ENCODE peak calls at places on chromosomes 5 and 9, in six cellular contexts. X, H, Y, C, W and D are unnamed samples. For H3K4me1, the result is how much of the 10 kb centered on the place peaks cover.

GRCh38 chr9:12817702-12818101 is 42.9 kb downstream of the LURAP1L start:
- DNase-seq in X (no peak), H (no peak), Y (peak), C (peak), W (peak), D (peak)

GRCh38 chr9:79026311-79026710 is 545.5 kb upstream of the TLE4 start:
- DNase-seq in X (no peak), H (no peak), Y (no peak), C (no peak), W (no peak), D (peak)

GRCh38 chr5:54769072-54769471 is 216.3 kb downstream of the ESM1 start:
- DNase-seq in X (no peak), H (no peak), Y (no peak), C (no peak), W (no peak), D (no peak)

GRCh38 chr5:8508196-8508595 is 639.2 kb downstream of the MTRR start:
- DNase-seq in X (no peak), H (no peak), Y (no peak), C (no peak), W (no peak), D (no peak)

GRCh38 chr9:83059417-83059816 is 3.5 kb downstream of the RASEF start:
- DNase-seq in X (no peak), H (no peak), Y (no peak), C (no peak), W (no peak), D (no peak)

GRCh38 chr5:57887851-57888621 is 405.4 kb upstream of the ACTBL2 start:
- DNase-seq in X (peak), H (no peak), Y (no peak), C (no peak), W (peak), D (peak)

GRCh38 chr9:120452631-120453030 is 127.3 kb downstream of the CDK5RAP2 start:
- DNase-seq in X (no peak), H (no peak), Y (no peak), C (no peak), W (no peak), D (no peak)

GRCh38 chr5:150116667-150117395 is 30.5 kb upstream of the CSF1R start:
- DNase-seq in X (peak), H (peak), Y (peak), C (no peak), W (no peak), D (peak)

GRCh38 chr9:7828344-7828743 is 28.8 kb upstream of the DMAC1 start:
- DNase-seq in X (no peak), H (no peak), Y (no peak), C (no peak), W (no peak), D (no peak)

GRCh38 chr5:84392836-84393235 is 8.2 kb upstream of the EDIL3 start:
- DNase-seq in X (no peak), H (no peak), Y (no peak), C (no peak), W (no peak), D (no peak)

GRCh38 chr9:86708918-86709835 is 238.1 kb downstream of the GAS1 start:
- DNase-seq in X (no peak), H (no peak), Y (no peak), C (no peak), W (no peak), D (no peak)

GRCh38 chr5:535781-536698 is 11.8 kb upstream of the SLC9A3 start:
- DNase-seq in X (no peak), H (no peak), Y (no peak), C (peak), W (no peak), D (no peak)

GRCh38 chr9:113621309-113621791 is 157.8 kb downstream of the RGS3 start:
- DNase-seq in X (peak), H (no peak), Y (peak), C (no peak), W (no peak), D (no peak)

GRCh38 chr9:114387678-114388431 is at the start of gene AKNA:
- DNase-seq in X (peak), H (peak), Y (peak), C (peak), W (peak), D (no peak)

GRCh38 chr9:137031904-137032639 is at the start of gene FUT7:
- DNase-seq in X (no peak), H (no peak), Y (no peak), C (peak), W (no peak), D (no peak)
- H3K4me1 ChIP-seq in X (under half), H (under half), Y (under half), C (half or more), W (under half), D (under half)

DNA sequence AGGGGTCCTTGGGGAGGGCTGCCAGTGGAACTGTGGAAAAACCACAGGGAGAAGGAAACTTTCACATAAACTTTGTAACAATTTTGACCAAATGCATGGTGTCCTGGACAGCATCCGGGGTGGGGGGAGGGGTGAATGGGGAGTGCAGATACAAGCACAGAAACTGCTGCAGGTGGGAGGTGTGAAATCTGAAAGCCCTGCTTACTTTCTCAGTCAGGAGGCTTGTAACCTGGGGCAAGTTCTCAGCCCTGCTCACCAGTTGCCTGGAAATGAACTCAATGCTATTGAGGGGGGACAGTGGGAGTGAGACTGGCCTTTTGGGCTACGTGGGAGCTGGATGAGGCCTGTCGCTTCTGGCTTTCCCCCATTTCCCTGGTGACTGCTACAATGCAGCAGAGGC is 694.5 kb upstream of the ZNF608 start:
- DNase-seq in X (no peak), H (no peak), Y (no peak), C (no peak), W (no peak), D (no peak)
- TF ChIP-seq CTCF in X (no peak), H (no peak), Y (no peak), C (no peak), W (no peak), D (no peak)

DNA sequence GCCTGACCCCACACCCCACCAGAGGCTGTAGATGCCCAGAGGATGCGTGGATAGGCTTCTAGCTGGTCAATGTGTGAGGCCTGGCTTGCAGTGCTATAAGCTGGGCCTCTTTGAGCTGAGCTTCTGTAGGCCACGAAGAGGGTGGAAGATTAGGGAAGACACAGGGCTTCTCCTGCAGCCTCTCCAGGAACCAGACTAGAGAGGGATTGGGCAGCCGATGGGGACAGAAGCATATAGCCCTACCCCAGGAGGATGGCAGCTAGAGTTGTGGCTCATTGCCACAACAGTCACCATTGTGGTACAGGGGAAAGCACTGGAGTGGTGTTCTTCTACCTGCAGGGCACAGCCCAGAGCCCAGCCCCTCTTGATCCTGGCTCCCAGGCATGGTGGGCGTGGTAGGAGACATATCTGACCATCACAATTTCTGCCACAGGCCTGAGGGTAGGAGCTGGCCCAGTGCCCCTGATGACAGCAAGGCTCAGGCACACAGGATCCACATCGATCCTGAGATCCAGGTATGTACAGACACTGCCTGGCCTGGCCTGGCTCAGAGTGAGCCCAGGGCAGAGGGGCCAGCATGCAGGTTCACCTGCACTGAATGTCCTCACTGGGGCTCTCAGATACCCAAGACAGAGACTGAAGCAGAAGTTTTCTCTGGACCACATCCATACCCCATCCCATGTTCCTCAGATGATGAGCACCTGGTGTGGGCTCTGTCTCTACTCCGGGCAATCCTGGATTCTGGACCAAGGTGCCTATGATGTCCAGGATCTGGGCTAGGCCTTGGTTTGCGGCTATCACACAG is 8.7 kb downstream of the PDLIM4 start:
- DNase-seq in X (no peak), H (no peak), Y (peak), C (no peak), W (peak), D (no peak)
- H3K4me1 ChIP-seq in X (under half), H (under half), Y (under half), C (under half), W (under half), D (under half)

DNA sequence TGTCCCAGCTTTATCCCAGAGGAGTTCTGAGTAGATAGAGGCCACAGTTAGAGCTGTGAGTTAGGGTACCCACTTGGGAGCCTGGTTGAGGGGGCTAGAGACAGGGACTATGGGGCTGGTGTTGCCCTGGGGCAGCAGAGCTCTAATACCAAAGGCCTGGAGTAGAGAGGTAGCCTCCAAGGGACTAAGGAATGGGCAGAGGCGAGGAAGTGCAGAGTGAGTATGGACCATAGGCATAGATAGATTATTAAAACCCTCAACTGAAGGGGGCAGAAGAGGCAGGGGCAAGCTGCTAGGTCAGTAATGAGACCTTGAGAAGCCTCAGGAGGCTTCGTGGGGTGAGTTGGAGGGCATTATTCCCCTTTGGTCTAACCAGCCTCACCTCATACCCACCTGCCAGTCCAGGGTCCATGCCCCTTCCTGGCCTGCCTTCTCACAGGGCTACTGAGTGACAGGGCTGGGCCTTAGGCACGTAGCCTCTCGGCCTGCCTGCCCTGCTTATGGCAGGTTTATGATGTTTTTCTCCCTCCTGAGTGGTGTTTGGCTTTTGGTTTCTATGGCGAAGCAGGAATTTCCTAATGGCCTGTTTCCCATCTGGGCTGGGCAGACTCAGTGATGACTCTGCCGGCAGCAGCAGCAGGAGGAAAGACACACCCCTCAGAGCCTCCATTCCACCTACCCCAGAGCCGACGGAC is 8.0 kb downstream of the PDLIM4 start:
- DNase-seq in X (no peak), H (no peak), Y (peak), C (no peak), W (peak), D (peak)
- TF ChIP-seq CTCF in X (no peak), H (no peak), Y (no peak), C (no peak), W (no peak), D (peak)

DNA sequence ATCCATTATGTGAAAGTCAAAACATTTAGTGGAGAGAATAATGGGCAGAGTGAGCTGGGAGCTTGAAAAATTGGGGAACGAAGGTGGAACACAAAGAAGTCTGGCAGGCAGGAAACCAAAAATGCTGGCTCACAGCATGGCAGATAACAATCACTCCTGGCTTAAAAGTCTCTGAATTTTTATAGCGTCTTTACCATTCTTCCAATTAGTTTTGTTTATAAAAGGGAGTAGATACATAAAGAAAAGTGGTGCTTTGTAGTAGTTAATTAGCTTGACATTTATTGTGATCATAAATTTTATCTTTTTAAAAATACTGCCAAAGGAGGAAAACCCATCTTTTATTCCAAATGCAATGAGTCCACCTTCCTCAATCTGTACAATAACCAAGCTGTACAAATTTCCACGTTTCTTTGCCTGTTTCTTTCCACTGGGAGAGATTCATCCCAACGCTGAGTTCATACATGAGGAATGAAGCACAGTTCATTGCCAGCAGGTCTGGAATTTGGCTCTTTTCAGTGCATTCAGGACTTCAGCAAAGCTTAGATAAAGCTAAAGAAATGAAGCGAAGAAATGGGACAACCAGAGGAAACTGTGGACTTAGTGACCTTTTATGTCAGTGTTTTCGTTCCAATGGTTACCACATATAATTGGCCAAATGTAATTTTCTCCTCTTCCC is 174.7 kb downstream of the HMHB1 start:
- DNase-seq in X (no peak), H (no peak), Y (no peak), C (no peak), W (no peak), D (peak)
- H3K4me1 ChIP-seq in X (under half), H (under half), Y (under half), C (under half), W (under half), D (under half)

GRCh38 chr9:121785673-121786542 is 134.5 kb downstream of the DAB2IP start:
- DNase-seq in X (no peak), H (no peak), Y (no peak), C (no peak), W (no peak), D (no peak)

GRCh38 chr9:121783126-121783522 is 131.7 kb downstream of the DAB2IP start:
- DNase-seq in X (no peak), H (no peak), Y (no peak), C (no peak), W (no peak), D (no peak)

GRCh38 chr9:121786543-121786948 is 135.1 kb downstream of the DAB2IP start:
- DNase-seq in X (no peak), H (no peak), Y (no peak), C (no peak), W (no peak), D (no peak)

GRCh38 chr9:121783523-121784507 is 132.4 kb downstream of the DAB2IP start:
- DNase-seq in X (no peak), H (no peak), Y (no peak), C (peak), W (no peak), D (no peak)

DNA sequence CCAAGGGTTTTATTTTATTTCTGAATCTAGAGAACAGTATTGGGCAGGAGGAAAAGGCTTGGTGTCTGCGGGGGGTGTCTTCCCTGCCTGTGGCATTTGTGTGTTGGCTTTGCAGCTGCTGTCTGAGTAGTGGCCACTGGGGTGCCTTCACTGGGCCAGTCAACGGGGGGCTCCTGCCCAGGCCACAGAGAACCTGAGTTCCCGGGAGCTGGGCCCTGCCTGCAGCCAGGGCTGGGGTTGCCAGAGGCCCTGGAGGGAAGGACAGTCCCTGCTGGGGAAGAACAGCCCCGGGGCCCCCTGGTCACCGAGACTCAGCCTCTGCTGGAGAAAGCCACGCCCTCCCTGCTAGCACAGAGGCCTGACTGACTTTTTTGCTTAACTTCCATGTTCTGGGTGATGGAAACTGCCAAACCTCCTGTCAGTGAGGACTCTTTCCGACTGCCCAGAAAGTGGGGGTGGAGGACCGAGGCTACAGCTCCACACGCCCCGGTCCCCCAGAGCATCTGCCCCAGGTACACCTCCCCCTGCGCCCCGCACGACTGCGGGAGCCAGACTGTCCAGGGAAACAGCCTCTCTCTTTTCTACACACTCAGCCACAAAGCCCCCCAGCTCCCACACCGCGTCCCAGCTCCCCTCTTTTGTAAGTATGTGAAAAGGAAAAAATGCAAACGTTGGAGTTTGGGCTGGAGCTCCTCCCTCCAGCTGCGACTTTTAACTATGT is 133.4 kb downstream of the DAB2IP start:
- DNase-seq in X (no peak), H (no peak), Y (no peak), C (peak), W (no peak), D (no peak)
- TF ChIP-seq CTCF in X (no peak), H (no peak), Y (no peak), C (no peak), W (no peak), D (no peak)

GRCh38 chr9:129631673-129632129 is 5.7 kb downstream of the NTMT1 start:
- DNase-seq in X (no peak), H (no peak), Y (no peak), C (peak), W (no peak), D (no peak)
- H3K4me1 ChIP-seq in X (under half), H (under half), Y (under half), C (under half), W (under half), D (under half)

GRCh38 chr5:120886351-120886860 is 422.3 kb downstream of the PRR16 start:
- DNase-seq in X (no peak), H (no peak), Y (no peak), C (no peak), W (no peak), D (no peak)
- TF ChIP-seq CTCF in X (no peak), H (no peak), Y (no peak), C (no peak), W (no peak), D (no peak)